ENCODE peak calls at places on chromosomes 2 and 18, in seven cellular contexts. D is right lobe of liver, W is left ventricle myocardium inferior, X is GM12865, P is RCC 7860, A is NCI-H2029 treated with DMSO at 0.1 percent for 48 hours, H is GM12892. U is an unnamed sample.

GRCh38 chr18:28778706-28779105 is 601.8 kb upstream of the CDH2 start:
- DNase-seq in D (no peak), W (no peak), X (no peak), P (no peak), A (no peak), H (no peak), U (no peak)

GRCh38 chr2:201709747-201710146 is 11.3 kb upstream of the MPP4 start:
- DNase-seq in D (no peak), W (no peak), X (no peak), P (no peak), A (no peak), H (no peak), U (no peak)

GRCh38 chr2:37415128-37415817 is 70.8 kb downstream of the QPCT start:
- DNase-seq in D (no peak), W (no peak), X (peak), P (peak), A (peak), H (no peak), U (no peak)

GRCh38 chr2:120203341-120204021 is 19.7 kb downstream of the TMEM185B start:
- DNase-seq in D (peak), W (no peak), X (no peak), P (no peak), A (no peak), H (no peak), U (no peak)

GRCh38 chr2:177396630-177397460 is 4.3 kb downstream of the AGPS start:
- DNase-seq in D (no peak), W (no peak), X (no peak), P (peak), A (no peak), H (no peak), U (no peak)

GRCh38 chr2:196415384-196415783 is 224.1 kb upstream of the CCDC150 start:
- DNase-seq in D (no peak), W (no peak), X (peak), P (no peak), A (no peak), H (no peak), U (no peak)

GRCh38 chr2:82278409-82278808 is 1973.9 kb upstream of the LRRTM1 start:
- DNase-seq in D (no peak), W (no peak), X (no peak), P (no peak), A (no peak), H (no peak), U (no peak)

GRCh38 chr2:69022548-69022947 is 9.6 kb downstream of the ANTXR1 start:
- DNase-seq in D (no peak), W (no peak), X (no peak), P (no peak), A (no peak), H (no peak), U (no peak)

GRCh38 chr2:98876741-98877140 is 59.3 kb downstream of the CRACDL start:
- DNase-seq in D (no peak), W (no peak), X (no peak), P (no peak), A (no peak), H (no peak), U (no peak)

GRCh38 chr2:128433911-128434550 is 115.4 kb upstream of the HS6ST1 start:
- DNase-seq in D (no peak), W (no peak), X (no peak), P (no peak), A (no peak), H (no peak), U (no peak)

GRCh38 chr2:117718048-117718447 is 96.4 kb upstream of the DDX18 start:
- DNase-seq in D (no peak), W (no peak), X (no peak), P (no peak), A (no peak), H (no peak), U (no peak)

GRCh38 chr2:120635146-120635545 is 100.5 kb upstream of the GLI2 start:
- DNase-seq in D (no peak), W (no peak), X (no peak), P (no peak), A (no peak), H (no peak), U (no peak)

GRCh38 chr2:211816739-211817138 is 721.9 kb downstream of the ERBB4 start:
- DNase-seq in D (no peak), W (no peak), X (no peak), P (no peak), A (no peak), H (no peak), U (no peak)

GRCh38 chr2:1488851-1489250 is 75.6 kb downstream of the TPO start:
- DNase-seq in D (no peak), W (no peak), X (no peak), P (no peak), A (no peak), H (no peak), U (no peak)

GRCh38 chr2:25276569-25277465 is 64.9 kb downstream of the DNMT3A start:
- DNase-seq in D (no peak), W (peak), X (peak), P (no peak), A (no peak), H (peak), U (peak)

GRCh38 chr2:20225294-20226151 is 593 bp upstream of the SDC1 start:
- DNase-seq in D (peak), W (peak), X (peak), P (peak), A (no peak), H (peak), U (peak)

GRCh38 chr18:39051013-39051412 is 1485.4 kb upstream of the CELF4 start:
- DNase-seq in D (no peak), W (no peak), X (no peak), P (no peak), A (no peak), H (no peak), U (no peak)

GRCh38 chr2:97982621-97983020 is 13.1 kb downstream of the TMEM131 start:
- DNase-seq in D (no peak), W (no peak), X (no peak), P (no peak), A (no peak), H (no peak), U (no peak)

GRCh38 chr18:56639094-56639361 is 636 bp upstream of the TXNL1 start:
- DNase-seq in D (no peak), W (no peak), X (peak), P (no peak), A (no peak), H (no peak), U (no peak)

GRCh38 chr2:221649045-221649444 is 76.9 kb upstream of the EPHA4 start:
- DNase-seq in D (no peak), W (peak), X (no peak), P (no peak), A (peak), H (no peak), U (no peak)

GRCh38 chr2:109120166-109120565 is 8.8 kb upstream of the SH3RF3 start:
- DNase-seq in D (no peak), W (no peak), X (no peak), P (no peak), A (no peak), H (no peak), U (no peak)

GRCh38 chr2:88827821-88828220 is 136.3 kb downstream of the RPIA start:
- DNase-seq in D (no peak), W (no peak), X (no peak), P (no peak), A (no peak), H (no peak), U (no peak)

GRCh38 chr2:37330669-37331068 is 6.0 kb upstream of the PRKD3 start:
- DNase-seq in D (no peak), W (no peak), X (no peak), P (no peak), A (no peak), H (no peak), U (no peak)

GRCh38 chr2:138275292-138275690 is 226.3 kb upstream of the SPOPL start:
- DNase-seq in D (no peak), W (no peak), X (no peak), P (no peak), A (no peak), H (no peak), U (no peak)

GRCh38 chr2:165794520-165794882 is 454 bp upstream of the GALNT3 start:
- DNase-seq in D (peak), W (peak), X (peak), P (peak), A (peak), H (peak), U (no peak)

GRCh38 chr18:79918089-79919011 is 33.1 kb downstream of the SLC66A2 start:
- DNase-seq in D (no peak), W (no peak), X (no peak), P (no peak), A (no peak), H (no peak), U (peak)

GRCh38 chr2:67650292-67651133 is 253.4 kb downstream of the ETAA1 start:
- DNase-seq in D (peak), W (peak), X (peak), P (peak), A (no peak), H (no peak), U (peak)

GRCh38 chr2:186059096-186059495 is 320.5 kb downstream of the FSIP2 start:
- DNase-seq in D (no peak), W (no peak), X (no peak), P (no peak), A (no peak), H (no peak), U (no peak)

GRCh38 chr2:32832821-32833220 is 113.9 kb upstream of the LTBP1 start:
- DNase-seq in D (no peak), W (no peak), X (no peak), P (no peak), A (no peak), H (no peak), U (no peak)

GRCh38 chr2:27128810-27129571 is 5.4 kb downstream of the ABHD1 start:
- DNase-seq in D (no peak), W (no peak), X (no peak), P (no peak), A (no peak), H (no peak), U (no peak)

GRCh38 chr2:97905294-97905693 is 90.5 kb downstream of the TMEM131 start:
- DNase-seq in D (no peak), W (no peak), X (no peak), P (no peak), A (no peak), H (no peak), U (no peak)

U was measured in pancreas.